ENCODE peak calls at places on chromosomes 12 and 14, in nine cellular contexts. X, C, P, U, G, T, A, M and J are unnamed samples.

GRCh38 chr12:15589328-15590032 is 199.7 kb downstream of the EPS8 start:
- DNase-seq in X (no peak), C (peak), P (no peak), U (no peak), G (no peak), T (no peak), A (no peak), M (no peak), J (no peak)

GRCh38 chr12:89166525-89166934 is 185.8 kb downstream of the DUSP6 start:
- DNase-seq in X (no peak), C (peak), P (no peak), U (no peak), G (no peak), T (no peak), A (no peak), M (no peak), J (no peak)

GRCh38 chr14:91078095-91078737 is 17.8 kb upstream of the RPS6KA5 start:
- DNase-seq in X (no peak), C (no peak), P (no peak), U (no peak), G (no peak), T (no peak), A (no peak), M (no peak), J (no peak)

GRCh38 chr12:50224026-50224692 is 57.0 kb upstream of the CERS5 start:
- DNase-seq in X (peak), C (no peak), P (no peak), U (no peak), G (no peak), T (no peak), A (peak), M (peak), J (no peak)

GRCh38 chr12:117356048-117356447 is 5.4 kb downstream of the NOS1 start:
- DNase-seq in X (no peak), C (no peak), P (no peak), U (no peak), G (no peak), T (no peak), A (no peak), M (no peak), J (no peak)

GRCh38 chr12:56160160-56160763 is 2.1 kb downstream of the MYL6 start:
- DNase-seq in X (no peak), C (no peak), P (no peak), U (peak), G (no peak), T (no peak), A (no peak), M (no peak), J (no peak)

GRCh38 chr14:21902561-21903199 is 229.1 kb upstream of the OR4E1 start:
- DNase-seq in X (no peak), C (no peak), P (no peak), U (no peak), G (no peak), T (no peak), A (no peak), M (no peak), J (no peak)

GRCh38 chr12:131223791-131224567 is 270.3 kb downstream of the ADGRD1 start:
- DNase-seq in X (no peak), C (no peak), P (no peak), U (peak), G (peak), T (no peak), A (no peak), M (no peak), J (no peak)

GRCh38 chr14:106094654-106095189 is 568.3 kb downstream of the TMEM121 start:
- DNase-seq in X (no peak), C (no peak), P (no peak), U (peak), G (no peak), T (no peak), A (peak), M (no peak), J (no peak)

GRCh38 chr14:21528381-21529348 is 2.5 kb upstream of the SALL2 start:
- DNase-seq in X (no peak), C (peak), P (no peak), U (no peak), G (no peak), T (no peak), A (peak), M (peak), J (no peak)

DNA sequence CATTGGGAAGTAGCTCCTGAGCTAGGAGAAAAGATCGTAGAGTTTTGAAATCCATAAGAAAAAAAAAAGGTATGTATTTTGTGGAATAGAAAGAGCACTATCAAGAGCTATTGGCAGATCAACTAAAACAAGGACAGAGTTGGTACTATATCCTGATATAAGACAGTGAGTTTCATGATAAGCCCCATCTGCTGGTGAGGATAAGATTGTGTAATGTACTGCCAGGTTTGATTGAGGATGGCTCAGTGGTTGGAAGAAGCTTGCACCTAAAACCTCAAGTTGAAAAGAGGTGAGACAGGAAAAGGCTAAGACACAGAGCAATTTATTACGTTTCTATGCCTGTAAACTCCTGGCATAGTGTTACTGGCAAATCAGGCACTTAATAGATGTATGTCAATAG is 525.6 kb downstream of the FLRT2 start:
- DNase-seq in X (no peak), C (peak), P (no peak), U (no peak), G (no peak), T (no peak), A (no peak), M (no peak), J (no peak)
- TF ChIP-seq CTCF in X (peak), C (peak), P (no peak), U (no peak), G (peak), T (no peak), A (no peak), M (no peak), J (peak)

GRCh38 chr12:31322651-31323248 is 3.2 kb downstream of the SINHCAF start:
- DNase-seq in X (no peak), C (peak), P (peak), U (no peak), G (no peak), T (no peak), A (no peak), M (peak), J (no peak)
- H3K4me3 ChIP-seq in X (peak), C (no peak), P (peak), U (peak), G (peak), T (peak), A (peak), M (peak), J (peak)

GRCh38 chr12:6689000-6689882 is at the start of gene ZNF384:
- DNase-seq in X (peak), C (peak), P (peak), U (peak), G (peak), T (peak), A (peak), M (peak), J (peak)
- TF ChIP-seq CTCF in X (no peak), C (peak), P (peak), U (peak), G (no peak), T (no peak), A (peak), M (no peak), J (peak)

GRCh38 chr12:121590476-121591143 is 9.8 kb upstream of the KDM2B start:
- DNase-seq in X (no peak), C (peak), P (no peak), U (no peak), G (no peak), T (no peak), A (peak), M (no peak), J (no peak)
- H3K4me3 ChIP-seq in X (peak), C (peak), P (peak), U (peak), G (peak), T (peak), A (peak), M (no peak), J (peak)